ENCODE peak calls at places on chromosome 7, in seven cellular contexts. D, P, E, W, K, R and L are unnamed samples.

GRCh38 chr7:104230606-104231005 is 22.8 kb upstream of the ORC5 start:
- DNase-seq in D (no peak), P (no peak), E (no peak), W (peak; percentile 10), K (no peak), R (no peak), L (no peak)

GRCh38 chr7:93890464-93891068 is at the start of gene TFPI2:
- DNase-seq in D (no peak), P (no peak), E (no peak), W (peak; percentile 61), K (no peak), R (peak; percentile 84), L (no peak)

GRCh38 chr7:80279760-80280159 is 145.1 kb downstream of the GNAI1 start:
- DNase-seq in D (no peak), P (no peak), E (no peak), W (peak; percentile 97), K (no peak), R (no peak), L (no peak)

GRCh38 chr7:50696810-50697582 is 85.7 kb downstream of the GRB10 start:
- DNase-seq in D (no peak), P (no peak), E (no peak), W (no peak), K (peak; percentile 12), R (peak; percentile 45), L (no peak)

GRCh38 chr7:589781-590575 is 70.3 kb upstream of the PDGFA start:
- DNase-seq in D (no peak), P (no peak), E (no peak), W (no peak), K (no peak), R (no peak), L (no peak)

GRCh38 chr7:155518633-155519032 is 27.7 kb downstream of the CNPY1 start:
- DNase-seq in D (no peak), P (no peak), E (no peak), W (no peak), K (no peak), R (no peak), L (peak; percentile 24)

GRCh38 chr7:13898957-13899670 is 90.4 kb downstream of the ETV1 start:
- DNase-seq in D (no peak), P (no peak), E (no peak), W (no peak), K (no peak), R (peak; percentile 60), L (no peak)

GRCh38 chr7:8442814-8443304 is 9.4 kb downstream of the NXPH1 start:
- DNase-seq in D (no peak), P (no peak), E (no peak), W (peak; percentile 5), K (peak; percentile 30), R (peak; percentile 87), L (no peak)

GRCh38 chr7:80584778-80585177 is 53.7 kb upstream of the CD36 start:
- DNase-seq in D (no peak), P (no peak), E (no peak), W (peak; percentile 98), K (no peak), R (peak; percentile 62), L (no peak)

GRCh38 chr7:5424689-5425506 is 1.3 kb upstream of the TNRC18 start:
- DNase-seq in D (no peak), P (peak; percentile 60), E (no peak), W (no peak), K (no peak), R (peak; percentile 50), L (peak; percentile 81)

GRCh38 chr7:20236790-20237189 is 19.6 kb upstream of the MACC1 start:
- DNase-seq in D (no peak), P (no peak), E (no peak), W (peak; percentile 53), K (no peak), R (no peak), L (no peak)

GRCh38 chr7:101163281-101164070 is 1.9 kb downstream of the VGF start:
- DNase-seq in D (no peak), P (no peak), E (no peak), W (no peak), K (no peak), R (peak; percentile 60), L (no peak)

GRCh38 chr7:64951250-64951848 is 39.5 kb downstream of the ZNF117 start:
- DNase-seq in D (no peak), P (no peak), E (no peak), W (peak; percentile 46), K (no peak), R (peak; percentile 39), L (no peak)

GRCh38 chr7:33039257-33039904 is 23.2 kb downstream of the NT5C3A start:
- DNase-seq in D (no peak), P (no peak), E (no peak), W (peak; percentile 31), K (no peak), R (no peak), L (no peak)

GRCh38 chr7:107785170-107785569 is 17.9 kb downstream of the SLC26A3 start:
- DNase-seq in D (no peak), P (no peak), E (no peak), W (no peak), K (no peak), R (no peak), L (no peak)

GRCh38 chr7:149748223-149748874 is 25.0 kb downstream of the ZNF467 start:
- DNase-seq in D (no peak), P (no peak), E (no peak), W (peak; percentile 18), K (no peak), R (peak; percentile 92), L (no peak)

GRCh38 chr7:101959829-101960228 is 142.4 kb downstream of the CUX1 start:
- DNase-seq in D (no peak), P (no peak), E (no peak), W (no peak), K (no peak), R (no peak), L (no peak)

GRCh38 chr7:24734306-24734705 is 23.0 kb downstream of the GSDME start:
- DNase-seq in D (no peak), P (no peak), E (no peak), W (peak; percentile 66), K (no peak), R (no peak), L (no peak)

GRCh38 chr7:150990416-150991186 is at the start of gene NOS3:
- DNase-seq in D (no peak), P (no peak), E (no peak), W (no peak), K (no peak), R (no peak), L (no peak)

GRCh38 chr7:963236-964078 is 9.0 kb upstream of the ADAP1 start:
- DNase-seq in D (no peak), P (no peak), E (no peak), W (no peak), K (no peak), R (no peak), L (no peak)

GRCh38 chr7:90717286-90718060 is 121.4 kb downstream of the CDK14 start:
- DNase-seq in D (no peak), P (no peak), E (no peak), W (no peak), K (no peak), R (no peak), L (no peak)

GRCh38 chr7:112357136-112357535 is 93.1 kb upstream of the IFRD1 start:
- DNase-seq in D (no peak), P (no peak), E (no peak), W (no peak), K (no peak), R (peak; percentile 43), L (no peak)

GRCh38 chr7:10579561-10579960 is 394.1 kb upstream of the PHF14 start:
- DNase-seq in D (no peak), P (no peak), E (no peak), W (no peak), K (no peak), R (peak; percentile 93), L (no peak)

GRCh38 chr7:82410461-82410860 is 33.1 kb downstream of the CACNA2D1 start:
- DNase-seq in D (no peak), P (no peak), E (no peak), W (no peak), K (no peak), R (no peak), L (peak; percentile 85)

GRCh38 chr7:116210345-116211005 is at the start of gene TES:
- DNase-seq in D (no peak), P (no peak), E (no peak), W (peak; percentile 56), K (peak; percentile 58), R (peak; percentile 92), L (peak; percentile 90)

GRCh38 chr7:147411011-147411614 is 1179.5 kb upstream of the C7orf33 start:
- DNase-seq in D (no peak), P (no peak), E (no peak), W (no peak), K (no peak), R (no peak), L (no peak)

GRCh38 chr7:26187380-26188290 is 12.9 kb downstream of the HNRNPA2B1 start:
- DNase-seq in D (no peak), P (no peak), E (no peak), W (no peak), K (no peak), R (no peak), L (no peak)